ENCODE peak calls at places on chromosome 16, in nine cellular contexts. One of them, this sample, is unnamed.

GRCh38 chr16:64234200-64234599 is 887.7 kb downstream of the CDH11 start:
- DNase-seq in NCI-H2081: no peak
- DNase-seq in GF-D8: no peak
- DNase-seq in 8988T: no peak
- DNase-seq in A549: no peak
- DNase-seq in fibroblast of the conjunctiva: no peak
- DNase-seq in stimulated activated CD4-positive, alpha-beta T cell treated with anti-CD3 and anti-CD28 coated beads, Interleukin-4, amount 100 ng/mL, for 24 hours: no peak
- DNase-seq in memory B cell: no peak
- DNase-seq in islet precursor cell: no peak
- DNase-seq in this sample: no peak

GRCh38 chr16:21208429-21208828 is 2.9 kb downstream of the ZP2 start:
- DNase-seq in stimulated activated CD4-positive, alpha-beta T cell treated with anti-CD3 and anti-CD28 coated beads, Interleukin-4, amount 100 ng/mL, for 24 hours: no peak
- DNase-seq in fibroblast of the conjunctiva: no peak
- DNase-seq in NCI-H2081: no peak
- DNase-seq in GF-D8: no peak
- DNase-seq in memory B cell: no peak
- DNase-seq in A549: no peak
- DNase-seq in 8988T: no peak
- DNase-seq in islet precursor cell: no peak
- DNase-seq in this sample: no peak

GRCh38 chr16:54102888-54103866 is 183.4 kb downstream of the IRX3 start:
- DNase-seq in NCI-H2081: no peak
- DNase-seq in stimulated activated CD4-positive, alpha-beta T cell treated with anti-CD3 and anti-CD28 coated beads, Interleukin-4, amount 100 ng/mL, for 24 hours: no peak
- DNase-seq in islet precursor cell: peak
- DNase-seq in memory B cell: no peak
- DNase-seq in A549: no peak
- DNase-seq in 8988T: no peak
- DNase-seq in GF-D8: no peak
- DNase-seq in fibroblast of the conjunctiva: no peak
- DNase-seq in this sample: no peak

GRCh38 chr16:21157632-21158031 is 842 bp upstream of the LDAF1 start:
- DNase-seq in A549: no peak
- DNase-seq in 8988T: no peak
- DNase-seq in stimulated activated CD4-positive, alpha-beta T cell treated with anti-CD3 and anti-CD28 coated beads, Interleukin-4, amount 100 ng/mL, for 24 hours: no peak
- DNase-seq in islet precursor cell: no peak
- DNase-seq in GF-D8: no peak
- DNase-seq in memory B cell: no peak
- DNase-seq in fibroblast of the conjunctiva: no peak
- DNase-seq in NCI-H2081: no peak
- DNase-seq in this sample: no peak

GRCh38 chr16:87407511-87408112 is 15.5 kb downstream of the MAP1LC3B start:
- DNase-seq in fibroblast of the conjunctiva: no peak
- DNase-seq in stimulated activated CD4-positive, alpha-beta T cell treated with anti-CD3 and anti-CD28 coated beads, Interleukin-4, amount 100 ng/mL, for 24 hours: no peak
- DNase-seq in GF-D8: peak
- DNase-seq in memory B cell: no peak
- DNase-seq in islet precursor cell: no peak
- DNase-seq in NCI-H2081: no peak
- DNase-seq in A549: no peak
- DNase-seq in 8988T: peak
- DNase-seq in this sample: no peak

GRCh38 chr16:67311607-67312449 is 14.7 kb downstream of the KCTD19 start:
- DNase-seq in memory B cell: no peak
- DNase-seq in 8988T: peak
- DNase-seq in islet precursor cell: peak
- DNase-seq in NCI-H2081: no peak
- DNase-seq in GF-D8: no peak
- DNase-seq in A549: peak
- DNase-seq in fibroblast of the conjunctiva: peak
- DNase-seq in stimulated activated CD4-positive, alpha-beta T cell treated with anti-CD3 and anti-CD28 coated beads, Interleukin-4, amount 100 ng/mL, for 24 hours: peak
- DNase-seq in this sample: peak

GRCh38 chr16:19882186-19882585 is 2.5 kb downstream of the GPRC5B start:
- DNase-seq in A549: no peak
- DNase-seq in memory B cell: no peak
- DNase-seq in islet precursor cell: no peak
- DNase-seq in GF-D8: no peak
- DNase-seq in NCI-H2081: no peak
- DNase-seq in stimulated activated CD4-positive, alpha-beta T cell treated with anti-CD3 and anti-CD28 coated beads, Interleukin-4, amount 100 ng/mL, for 24 hours: no peak
- DNase-seq in 8988T: no peak
- DNase-seq in fibroblast of the conjunctiva: no peak
- DNase-seq in this sample: no peak

GRCh38 chr16:29710227-29711219 is 31.5 kb downstream of the QPRT start:
- DNase-seq in stimulated activated CD4-positive, alpha-beta T cell treated with anti-CD3 and anti-CD28 coated beads, Interleukin-4, amount 100 ng/mL, for 24 hours: peak
- DNase-seq in GF-D8: peak
- DNase-seq in 8988T: no peak
- DNase-seq in islet precursor cell: peak
- DNase-seq in memory B cell: peak
- DNase-seq in NCI-H2081: no peak
- DNase-seq in A549: peak
- DNase-seq in fibroblast of the conjunctiva: peak
- DNase-seq in this sample: peak

GRCh38 chr16:57858635-57859034 is 56.3 kb upstream of the KIFC3 start:
- DNase-seq in NCI-H2081: no peak
- DNase-seq in GF-D8: no peak
- DNase-seq in 8988T: no peak
- DNase-seq in A549: no peak
- DNase-seq in stimulated activated CD4-positive, alpha-beta T cell treated with anti-CD3 and anti-CD28 coated beads, Interleukin-4, amount 100 ng/mL, for 24 hours: no peak
- DNase-seq in memory B cell: no peak
- DNase-seq in fibroblast of the conjunctiva: no peak
- DNase-seq in islet precursor cell: no peak
- DNase-seq in this sample: no peak

GRCh38 chr16:57257455-57258070 is 12.5 kb downstream of the ARL2BP start:
- DNase-seq in memory B cell: no peak
- DNase-seq in islet precursor cell: peak
- DNase-seq in NCI-H2081: no peak
- DNase-seq in 8988T: no peak
- DNase-seq in GF-D8: no peak
- DNase-seq in fibroblast of the conjunctiva: no peak
- DNase-seq in stimulated activated CD4-positive, alpha-beta T cell treated with anti-CD3 and anti-CD28 coated beads, Interleukin-4, amount 100 ng/mL, for 24 hours: no peak
- DNase-seq in A549: no peak
- DNase-seq in this sample: no peak

GRCh38 chr16:67163903-67164558 is 514 bp upstream of the HSF4 start:
- DNase-seq in GF-D8: no peak
- DNase-seq in stimulated activated CD4-positive, alpha-beta T cell treated with anti-CD3 and anti-CD28 coated beads, Interleukin-4, amount 100 ng/mL, for 24 hours: no peak
- DNase-seq in NCI-H2081: no peak
- DNase-seq in islet precursor cell: no peak
- DNase-seq in memory B cell: no peak
- DNase-seq in 8988T: no peak
- DNase-seq in A549: no peak
- DNase-seq in fibroblast of the conjunctiva: no peak
- DNase-seq in this sample: no peak